ENCODE peak calls at places on chromosomes 2 and 18, in five cellular contexts. W, D, X, R and B are unnamed samples.

GRCh38 chr2:83705146-83705545 is 753.9 kb downstream of the SUCLG1 start:
- DNase-seq in W (no peak), D (no peak), X (no peak), R (no peak), B (no peak)

GRCh38 chr2:172821370-172822338 is 86.0 kb downstream of the RAPGEF4 start:
- DNase-seq in W (no peak), D (no peak), X (no peak), R (no peak), B (no peak)

GRCh38 chr2:127309468-127309867 is 15.5 kb upstream of the ERCC3 start:
- DNase-seq in W (no peak), D (no peak), X (no peak), R (no peak), B (no peak)

GRCh38 chr2:20629581-20630291 is 21.2 kb downstream of the HS1BP3 start:
- DNase-seq in W (no peak), D (no peak), X (no peak), R (no peak), B (no peak)

GRCh38 chr2:47346-48218 is 1.3 kb upstream of the FAM110C start:
- DNase-seq in W (no peak), D (no peak), X (no peak), R (no peak), B (no peak)

GRCh38 chr2:229043681-229044080 is 227.4 kb downstream of the PID1 start:
- DNase-seq in W (no peak), D (no peak), X (no peak), R (no peak), B (no peak)

GRCh38 chr2:29423267-29423666 is 308.1 kb downstream of the CLIP4 start:
- DNase-seq in W (no peak), D (peak), X (no peak), R (no peak), B (no peak)

GRCh38 chr2:28595323-28595722 is 99.5 kb downstream of the PLB1 start:
- DNase-seq in W (no peak), D (no peak), X (no peak), R (no peak), B (no peak)

GRCh38 chr18:32418148-32418547 is 52.5 kb downstream of the GAREM1 start:
- DNase-seq in W (no peak), D (no peak), X (no peak), R (no peak), B (no peak)

GRCh38 chr2:189421644-189422043 is 19.6 kb upstream of the WDR75 start:
- DNase-seq in W (no peak), D (peak), X (no peak), R (peak), B (no peak)

GRCh38 chr2:45119855-45120254 is 110.6 kb upstream of the SIX2 start:
- DNase-seq in W (no peak), D (peak), X (no peak), R (peak), B (no peak)

GRCh38 chr2:73163522-73164367 is 38.6 kb upstream of the NOTO start:
- DNase-seq in W (peak), D (peak), X (peak), R (peak), B (peak)

GRCh38 chr2:230472619-230473018 is 56.6 kb downstream of the SP100 start:
- DNase-seq in W (no peak), D (peak), X (no peak), R (peak), B (no peak)